ENCODE peak calls at places on chromosomes 7 and 10, in eight cellular contexts. T is psoas muscle, Z is stomach, E is testis, F is ovary, S is PC-3, P is uterus, G is Caco-2. I is an unnamed sample.

GRCh38 chr7:74355091-74355490 is 65.9 kb downstream of the CLIP2 start:
- DNase-seq in T (peak; percentile 48), Z (peak; percentile 64), E (no peak), F (peak; percentile 50), S (peak; percentile 88), P (no peak), G (no peak), I (peak; percentile 40)

GRCh38 chr7:44689427-44689826 is 59.2 kb upstream of the ZMIZ2 start:
- DNase-seq in T (no peak), Z (no peak), E (no peak), F (no peak), S (no peak), P (no peak), G (no peak), I (no peak)

GRCh38 chr7:68158686-68159255 is 1162.1 kb downstream of the TYW1 start:
- DNase-seq in T (no peak), Z (no peak), E (no peak), F (no peak), S (no peak), P (no peak), G (no peak), I (no peak)

GRCh38 chr7:55423891-55424290 is 58.8 kb downstream of the LANCL2 start:
- DNase-seq in T (no peak), Z (no peak), E (no peak), F (no peak), S (no peak), P (no peak), G (no peak), I (no peak)

GRCh38 chr10:33010132-33011037 is 52.4 kb upstream of the ITGB1 start:
- DNase-seq in T (no peak), Z (no peak), E (no peak), F (no peak), S (peak; percentile 100), P (no peak), G (peak; percentile 54), I (peak; percentile 65)

GRCh38 chr7:78514653-78515052 is 716.1 kb downstream of the PHTF2 start:
- DNase-seq in T (no peak), Z (no peak), E (no peak), F (no peak), S (no peak), P (no peak), G (no peak), I (no peak)

GRCh38 chr7:15870337-15870736 is 183.9 kb upstream of the MEOX2 start:
- DNase-seq in T (no peak), Z (no peak), E (no peak), F (no peak), S (peak; percentile 4), P (no peak), G (no peak), I (no peak)

GRCh38 chr10:82194419-82194818 is 319.4 kb downstream of the NRG3 start:
- DNase-seq in T (no peak), Z (no peak), E (no peak), F (no peak), S (no peak), P (no peak), G (no peak), I (no peak)

GRCh38 chr7:30068117-30068516 is 39.9 kb downstream of the PLEKHA8 start:
- DNase-seq in T (no peak), Z (no peak), E (no peak), F (no peak), S (no peak), P (peak; percentile 15), G (no peak), I (no peak)

GRCh38 chr7:15822123-15822495 is 135.6 kb upstream of the MEOX2 start:
- DNase-seq in T (no peak), Z (no peak), E (no peak), F (no peak), S (no peak), P (no peak), G (no peak), I (no peak)

GRCh38 chr10:36946598-36946997 is 178.8 kb upstream of the ANKRD30A start:
- DNase-seq in T (no peak), Z (no peak), E (no peak), F (no peak), S (peak; percentile 58), P (no peak), G (no peak), I (no peak)

DNA sequence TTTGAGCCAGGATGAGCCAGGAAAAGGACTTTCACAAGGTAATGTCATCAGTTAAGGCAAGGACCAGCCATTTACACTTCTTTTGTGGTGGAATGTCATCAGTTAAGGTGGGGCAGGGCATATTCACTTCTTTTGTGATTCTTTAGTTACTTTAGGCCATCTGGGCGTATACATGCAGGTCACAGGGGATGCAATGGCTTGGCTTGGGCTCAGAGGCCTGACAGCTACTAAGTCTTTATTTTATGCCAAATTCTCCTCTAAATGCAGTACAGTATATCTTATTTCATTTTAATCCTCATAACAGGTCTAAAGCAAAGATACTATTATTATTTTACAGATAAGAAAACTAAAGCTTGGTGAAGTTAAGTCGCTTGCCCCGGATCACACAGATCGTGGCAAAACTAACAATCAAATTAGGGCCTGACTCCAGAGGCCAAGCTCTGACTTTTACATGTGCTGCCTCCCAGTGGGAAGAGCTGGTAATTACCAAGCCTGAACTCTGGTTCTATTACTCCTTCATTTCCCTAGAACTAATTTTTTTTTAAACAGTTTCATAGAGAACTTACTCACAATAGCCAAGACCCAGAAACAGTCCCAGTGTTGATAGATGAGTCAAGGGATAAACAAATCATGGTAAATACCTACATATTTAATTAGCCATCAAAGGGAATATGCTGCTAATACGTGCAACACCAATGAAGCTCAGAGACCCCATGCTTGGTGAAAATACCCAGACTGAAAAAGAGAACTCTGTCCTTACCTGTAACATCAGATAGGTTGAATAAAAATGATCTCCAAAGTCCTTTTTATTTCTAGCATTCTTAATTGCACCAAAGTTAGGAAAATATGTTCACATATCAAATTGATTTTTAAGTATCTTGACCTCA is 35.4 kb downstream of the C7orf25 start:
- DNase-seq in T (no peak), Z (peak; percentile 63), E (peak; percentile 75), F (peak; percentile 43), S (peak; percentile 75), P (peak; percentile 57), G (peak; percentile 67), I (no peak)
- H3K4me1 ChIP-seq in T (no peaks in the 10 kb centered on the region), Z (no peaks in the 10 kb centered on the region), E (no peaks in the 10 kb centered on the region), F (no peaks in the 10 kb centered on the region), S (peaks cover 4% of the 10 kb centered on the region), P (no peaks in the 10 kb centered on the region), G (no peaks in the 10 kb centered on the region), I (no peaks in the 10 kb centered on the region)

GRCh38 chr10:124085680-124086079 is 7.7 kb downstream of the CHST15 start:
- DNase-seq in T (no peak), Z (no peak), E (no peak), F (no peak), S (no peak), P (no peak), G (no peak), I (no peak)

GRCh38 chr10:124087672-124088634 is 5.4 kb downstream of the CHST15 start:
- DNase-seq in T (no peak), Z (peak; percentile 65), E (no peak), F (no peak), S (no peak), P (no peak), G (no peak), I (no peak)

GRCh38 chr10:124086787-124087671 is 6.4 kb downstream of the CHST15 start:
- DNase-seq in T (no peak), Z (no peak), E (no peak), F (no peak), S (no peak), P (no peak), G (no peak), I (no peak)

GRCh38 chr10:124084693-124085092 is 8.7 kb downstream of the CHST15 start:
- DNase-seq in T (no peak), Z (no peak), E (no peak), F (no peak), S (no peak), P (no peak), G (no peak), I (no peak)

DNA sequence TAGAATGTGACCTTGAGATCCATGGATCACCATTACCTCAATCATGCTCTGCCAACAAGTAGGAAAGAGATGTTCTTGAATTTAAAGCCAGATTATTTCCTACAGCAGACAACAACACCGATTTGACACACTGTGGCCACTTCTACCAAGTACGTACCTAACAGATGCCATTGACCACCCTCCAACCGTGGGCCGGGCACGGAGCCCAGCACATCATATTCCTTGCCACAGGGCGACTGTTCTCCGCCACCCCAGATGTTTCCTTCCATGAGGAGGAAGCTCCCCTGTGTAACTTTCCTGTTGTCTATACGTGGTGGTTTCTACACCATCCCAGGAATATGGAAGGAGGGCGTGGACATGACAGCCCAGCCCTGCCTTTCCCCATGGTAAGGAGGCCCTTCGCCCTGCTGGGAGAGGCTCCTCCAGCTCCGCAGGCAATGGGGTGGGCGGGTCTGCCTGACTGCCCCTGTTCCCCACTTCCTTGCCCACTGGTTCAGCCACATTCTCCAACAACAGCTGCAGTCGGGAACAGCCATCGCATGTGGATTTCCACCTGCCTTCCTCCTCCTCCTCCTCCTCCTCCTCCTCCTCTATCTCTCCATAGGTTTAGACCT is 7.2 kb downstream of the CHST15 start:
- DNase-seq in T (no peak), Z (no peak), E (no peak), F (no peak), S (no peak), P (no peak), G (no peak), I (no peak)
- H3K4me3 ChIP-seq in T (no peak overlapping the region), Z (no peak overlapping the region), E (no peak overlapping the region), F (no peak overlapping the region), S (no peak overlapping the region), P (no peak overlapping the region), G (no peak overlapping the region), I (no peak overlapping the region)

DNA sequence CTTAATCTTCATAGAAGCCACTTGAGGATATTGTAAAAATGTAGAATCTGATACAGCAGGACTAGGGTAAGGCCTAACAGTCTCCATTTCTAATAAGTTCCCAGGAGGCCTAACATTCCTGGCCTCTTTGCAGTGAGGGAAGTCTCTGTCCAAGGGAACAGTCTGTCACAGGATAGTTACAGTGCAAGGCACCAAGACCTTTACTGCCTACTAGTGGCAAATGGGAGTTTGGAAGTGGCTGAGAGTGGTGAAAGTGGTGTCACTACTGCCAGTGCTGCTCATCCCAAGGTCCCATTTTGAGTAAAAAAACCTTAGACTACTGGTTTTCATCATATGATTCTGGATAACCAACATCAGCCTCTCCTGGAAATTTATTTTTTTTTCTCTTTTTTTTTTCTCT is 619.5 kb upstream of the SEMA3D start:
- DNase-seq in T (no peak), Z (no peak), E (no peak), F (no peak), S (peak; percentile 13), P (no peak), G (peak; percentile 6), I (no peak)
- TF ChIP-seq CTCF in T (no peak), Z (no peak), E (no peak), F (no peak), S (peak; percentile 41), P (no peak), G (peak; percentile 36), I (peak; percentile 7)

DNA sequence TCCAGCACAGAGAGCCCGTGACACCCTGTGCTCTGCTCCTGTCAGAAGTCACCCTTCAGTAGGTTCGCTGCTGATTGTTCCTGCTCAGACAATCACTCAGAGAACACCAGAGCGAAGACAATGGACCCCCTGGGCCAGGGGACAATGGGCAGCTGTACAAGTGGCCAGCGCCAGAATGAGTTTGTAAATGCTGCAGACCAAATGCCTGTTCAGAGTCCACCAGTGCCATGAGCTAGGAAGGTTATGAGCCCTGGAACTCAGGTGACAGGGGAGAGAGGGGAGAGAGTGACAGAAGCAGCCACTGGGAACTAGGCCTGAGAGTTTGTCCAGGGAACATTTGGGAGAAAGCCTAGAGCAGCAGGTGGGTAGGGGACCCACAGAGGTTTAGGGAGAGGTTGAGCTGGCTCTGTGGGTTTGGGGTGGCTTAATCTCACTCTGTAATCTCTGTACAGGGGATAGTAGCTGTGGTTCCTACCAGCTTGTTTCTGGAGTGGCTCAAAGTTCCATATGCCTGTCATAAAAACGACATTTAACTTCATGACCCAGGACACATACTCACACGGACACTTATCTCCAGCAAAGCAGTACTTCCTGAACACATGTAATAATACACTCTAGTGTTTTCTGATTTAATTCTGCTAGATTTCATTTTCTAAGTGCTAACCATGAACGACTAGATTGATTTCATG is 60.4 kb downstream of the C10orf105 start:
- DNase-seq in T (no peak), Z (no peak), E (no peak), F (no peak), S (no peak), P (no peak), G (no peak), I (no peak)
- H3K4me1 ChIP-seq in T (no peaks in the 10 kb centered on the region), Z (no peaks in the 10 kb centered on the region), E (no peaks in the 10 kb centered on the region), F (no peaks in the 10 kb centered on the region), S (no peaks in the 10 kb centered on the region), P (no peaks in the 10 kb centered on the region), G (no peaks in the 10 kb centered on the region), I (no peaks in the 10 kb centered on the region)

I was measured in keratinocyte.